ENCODE peak calls at places on chromosomes 1 and 21, in eight cellular contexts. B, O, Q, T, S, V, N and P are unnamed samples.

GRCh38 chr1:180912211-180912800 is 391 bp upstream of the KIAA1614 start:
- DNase-seq in B (peak; percentile 11), O (peak; percentile 36), Q (peak; percentile 46), T (peak; percentile 55), S (no peak), V (peak; percentile 36), N (no peak), P (no peak)

GRCh38 chr1:52674497-52675384 is 23.4 kb downstream of the COA7 start:
- DNase-seq in B (no peak), O (no peak), Q (no peak), T (no peak), S (no peak), V (no peak), N (no peak), P (no peak)

GRCh38 chr1:13807213-13807612 is 107.2 kb downstream of the PRDM2 start:
- DNase-seq in B (no peak), O (no peak), Q (peak; percentile 30), T (no peak), S (no peak), V (peak; percentile 70), N (no peak), P (no peak)

GRCh38 chr1:39524591-39525365 is 33.3 kb downstream of the BMP8A start:
- DNase-seq in B (no peak), O (no peak), Q (no peak), T (no peak), S (no peak), V (no peak), N (no peak), P (no peak)

GRCh38 chr1:61254629-61255323 is 172.4 kb downstream of the NFIA start:
- DNase-seq in B (peak; percentile 50), O (peak; percentile 68), Q (peak; percentile 46), T (no peak), S (no peak), V (no peak), N (no peak), P (no peak)

GRCh38 chr1:230842801-230843200 is 25.5 kb downstream of the C1orf198 start:
- DNase-seq in B (no peak), O (no peak), Q (no peak), T (peak; percentile 82), S (no peak), V (no peak), N (no peak), P (no peak)

GRCh38 chr1:31591425-31592093 is 15.2 kb downstream of the TINAGL1 start:
- DNase-seq in B (no peak), O (no peak), Q (peak; percentile 65), T (no peak), S (no peak), V (no peak), N (no peak), P (no peak)

GRCh38 chr1:38114231-38114630 is 67.6 kb upstream of the POU3F1 start:
- DNase-seq in B (no peak), O (peak; percentile 17), Q (peak; percentile 53), T (no peak), S (no peak), V (no peak), N (no peak), P (no peak)

GRCh38 chr1:228375578-228376261 is 30.9 kb downstream of the TRIM11 start:
- DNase-seq in B (no peak), O (no peak), Q (no peak), T (peak; percentile 28), S (no peak), V (no peak), N (no peak), P (no peak)

GRCh38 chr1:155307247-155307740 is 1.4 kb upstream of the FDPS start:
- DNase-seq in B (no peak), O (no peak), Q (peak; percentile 52), T (no peak), S (peak; percentile 49), V (no peak), N (no peak), P (no peak)

GRCh38 chr1:234535763-234536515 is 57.0 kb upstream of the TARBP1 start:
- DNase-seq in B (no peak), O (peak; percentile 69), Q (peak; percentile 81), T (peak; percentile 74), S (no peak), V (no peak), N (no peak), P (no peak)

GRCh38 chr1:65264197-65264929 is 45.0 kb upstream of the DNAJC6 start:
- DNase-seq in B (peak; percentile 36), O (no peak), Q (peak; percentile 70), T (no peak), S (peak; percentile 58), V (peak; percentile 57), N (no peak), P (no peak)

GRCh38 chr1:4396571-4396970 is 257.8 kb upstream of the AJAP1 start:
- DNase-seq in B (no peak), O (no peak), Q (no peak), T (no peak), S (no peak), V (no peak), N (no peak), P (no peak)

GRCh38 chr1:214658175-214658574 is 55.2 kb downstream of the CENPF start:
- DNase-seq in B (no peak), O (no peak), Q (no peak), T (no peak), S (no peak), V (no peak), N (no peak), P (no peak)

GRCh38 chr1:208257326-208257725 is 13.1 kb upstream of the PLXNA2 start:
- DNase-seq in B (no peak), O (no peak), Q (no peak), T (no peak), S (no peak), V (no peak), N (no peak), P (no peak)

GRCh38 chr1:179302076-179302475 is 8.5 kb downstream of the SOAT1 start:
- DNase-seq in B (no peak), O (no peak), Q (peak; percentile 17), T (no peak), S (no peak), V (no peak), N (no peak), P (no peak)

GRCh38 chr1:160284220-160284781 is 632 bp downstream of the PEX19 start:
- DNase-seq in B (peak; percentile 71), O (no peak), Q (peak; percentile 81), T (no peak), S (no peak), V (peak; percentile 16), N (no peak), P (no peak)

GRCh38 chr1:230314142-230314470 is 112.0 kb downstream of the PGBD5 start:
- DNase-seq in B (no peak), O (no peak), Q (no peak), T (no peak), S (no peak), V (no peak), N (no peak), P (no peak)

GRCh38 chr1:27000817-27001460 is 7.4 kb downstream of the TRNP1 start:
- DNase-seq in B (peak; percentile 48), O (peak; percentile 61), Q (peak; percentile 58), T (no peak), S (no peak), V (no peak), N (no peak), P (no peak)

GRCh38 chr1:234875328-234875952 is 253.2 kb downstream of the TOMM20 start:
- DNase-seq in B (no peak), O (no peak), Q (no peak), T (no peak), S (no peak), V (no peak), N (no peak), P (no peak)

GRCh38 chr1:154943649-154944421 is 7.3 kb upstream of the PMVK start:
- DNase-seq in B (no peak), O (no peak), Q (peak; percentile 18), T (peak; percentile 51), S (peak; percentile 56), V (peak; percentile 57), N (no peak), P (peak; percentile 35)

GRCh38 chr1:171588230-171588629 is 33.8 kb upstream of the MYOCOS start:
- DNase-seq in B (no peak), O (no peak), Q (no peak), T (no peak), S (no peak), V (no peak), N (no peak), P (no peak)

GRCh38 chr1:181134543-181135461 is 46.3 kb downstream of the IER5 start:
- DNase-seq in B (peak; percentile 71), O (no peak), Q (peak; percentile 96), T (peak; percentile 41), S (peak; percentile 47), V (no peak), N (no peak), P (no peak)

GRCh38 chr1:200483491-200484143 is 73.8 kb upstream of the ZNF281 start:
- DNase-seq in B (peak; percentile 99), O (peak; percentile 30), Q (peak; percentile 98), T (no peak), S (peak; percentile 5), V (no peak), N (no peak), P (no peak)

GRCh38 chr1:159161001-159161718 is 10.3 kb upstream of the CADM3 start:
- DNase-seq in B (peak; percentile 80), O (peak; percentile 57), Q (peak; percentile 91), T (peak; percentile 70), S (peak; percentile 29), V (peak; percentile 79), N (peak; percentile 50), P (peak; percentile 45)

GRCh38 chr1:234386122-234386521 is 12.9 kb downstream of the COA6 start:
- DNase-seq in B (no peak), O (no peak), Q (no peak), T (no peak), S (no peak), V (no peak), N (no peak), P (no peak)

GRCh38 chr1:161374373-161374772 is 6.7 kb upstream of the CFAP126 start:
- DNase-seq in B (no peak), O (no peak), Q (no peak), T (no peak), S (no peak), V (no peak), N (no peak), P (no peak)

GRCh38 chr1:118991448-118991847 is 3.3 kb upstream of the TBX15 start:
- DNase-seq in B (no peak), O (no peak), Q (no peak), T (no peak), S (no peak), V (no peak), N (no peak), P (no peak)

GRCh38 chr1:973459-974292 is 7.4 kb downstream of the PLEKHN1 start:
- DNase-seq in B (no peak), O (no peak), Q (no peak), T (peak; percentile 54), S (no peak), V (no peak), N (no peak), P (no peak)

GRCh38 chr21:35102488-35103407 is 53.6 kb upstream of the RUNX1 start:
- DNase-seq in B (no peak), O (no peak), Q (no peak), T (peak; percentile 47), S (no peak), V (no peak), N (no peak), P (peak; percentile 41)

GRCh38 chr1:205438213-205439158 is 16.6 kb upstream of the LEMD1 start:
- DNase-seq in B (peak; percentile 22), O (peak; percentile 84), Q (peak; percentile 61), T (peak; percentile 88), S (peak; percentile 78), V (peak; percentile 58), N (no peak), P (no peak)

GRCh38 chr1:29004813-29005212 is 90.4 kb downstream of the EPB41 start:
- DNase-seq in B (no peak), O (no peak), Q (no peak), T (no peak), S (no peak), V (no peak), N (no peak), P (no peak)

GRCh38 chr1:153307221-153307600 is 5.5 kb downstream of the PGLYRP3 start:
- DNase-seq in B (no peak), O (no peak), Q (no peak), T (no peak), S (no peak), V (no peak), N (no peak), P (no peak)

GRCh38 chr1:119204169-119204568 is 63.7 kb upstream of the WARS2 start:
- DNase-seq in B (no peak), O (no peak), Q (peak; percentile 57), T (no peak), S (no peak), V (no peak), N (no peak), P (no peak)